ENCODE peak calls at places on chromosomes 11 and 22, in eight cellular contexts. One of them, this sample, is unnamed.

GRCh38 chr11:1758611-1759150 is 5.0 kb downstream of the CTSD start:
- DNase-seq in HS-27A: no peak
- DNase-seq in naive thymus-derived CD4-positive, alpha-beta T cell: no peak
- DNase-seq in GM12878: no peak
- DNase-seq in activated naive CD4-positive, alpha-beta T cell treated with Interleukin-2 at 50 U/mL for 16 hours: no peak
- DNase-seq in GM20000: no peak
- DNase-seq in SK-MEL-5: no peak
- DNase-seq in lower leg skin: no peak
- DNase-seq in this sample: no peak

GRCh38 chr11:121810291-121810690 is 305.7 kb downstream of the BLID start:
- DNase-seq in GM20000: no peak
- DNase-seq in HS-27A: no peak
- DNase-seq in GM12878: no peak
- DNase-seq in SK-MEL-5: no peak
- DNase-seq in lower leg skin: no peak
- DNase-seq in activated naive CD4-positive, alpha-beta T cell treated with Interleukin-2 at 50 U/mL for 16 hours: no peak
- DNase-seq in naive thymus-derived CD4-positive, alpha-beta T cell: no peak
- DNase-seq in this sample: no peak

GRCh38 chr22:48581821-48582469 is 1245.7 kb downstream of the BRD1 start:
- DNase-seq in HS-27A: no peak
- DNase-seq in lower leg skin: no peak
- DNase-seq in GM12878: no peak
- DNase-seq in activated naive CD4-positive, alpha-beta T cell treated with Interleukin-2 at 50 U/mL for 16 hours: no peak
- DNase-seq in GM20000: no peak
- DNase-seq in SK-MEL-5: no peak
- DNase-seq in naive thymus-derived CD4-positive, alpha-beta T cell: no peak
- DNase-seq in this sample: no peak

GRCh38 chr11:18754308-18754707 is 28.3 kb upstream of the IGSF22 start:
- DNase-seq in activated naive CD4-positive, alpha-beta T cell treated with Interleukin-2 at 50 U/mL for 16 hours: no peak
- DNase-seq in HS-27A: no peak
- DNase-seq in naive thymus-derived CD4-positive, alpha-beta T cell: no peak
- DNase-seq in GM20000: no peak
- DNase-seq in lower leg skin: no peak
- DNase-seq in GM12878: no peak
- DNase-seq in SK-MEL-5: no peak
- DNase-seq in this sample: no peak

GRCh38 chr11:112773256-112773655 is 188.0 kb upstream of the NCAM1 start:
- DNase-seq in SK-MEL-5: no peak
- DNase-seq in GM12878: no peak
- DNase-seq in naive thymus-derived CD4-positive, alpha-beta T cell: no peak
- DNase-seq in GM20000: no peak
- DNase-seq in HS-27A: no peak
- DNase-seq in activated naive CD4-positive, alpha-beta T cell treated with Interleukin-2 at 50 U/mL for 16 hours: no peak
- DNase-seq in lower leg skin: no peak
- DNase-seq in this sample: no peak

GRCh38 chr11:100680070-100680469 is 7.0 kb upstream of the ARHGAP42 start:
- DNase-seq in naive thymus-derived CD4-positive, alpha-beta T cell: no peak
- DNase-seq in GM12878: no peak
- DNase-seq in SK-MEL-5: no peak
- DNase-seq in GM20000: no peak
- DNase-seq in activated naive CD4-positive, alpha-beta T cell treated with Interleukin-2 at 50 U/mL for 16 hours: no peak
- DNase-seq in HS-27A: no peak
- DNase-seq in lower leg skin: no peak
- DNase-seq in this sample: no peak

GRCh38 chr11:92399702-92400101 is 175.1 kb downstream of the FAT3 start:
- DNase-seq in activated naive CD4-positive, alpha-beta T cell treated with Interleukin-2 at 50 U/mL for 16 hours: no peak
- DNase-seq in lower leg skin: no peak
- DNase-seq in naive thymus-derived CD4-positive, alpha-beta T cell: no peak
- DNase-seq in SK-MEL-5: peak; percentile 2
- DNase-seq in GM12878: no peak
- DNase-seq in GM20000: no peak
- DNase-seq in HS-27A: no peak
- DNase-seq in this sample: no peak

GRCh38 chr11:8018742-8019631 is 31.9 kb downstream of the EIF3F start:
- DNase-seq in SK-MEL-5: no peak
- DNase-seq in GM20000: peak; percentile 75
- DNase-seq in activated naive CD4-positive, alpha-beta T cell treated with Interleukin-2 at 50 U/mL for 16 hours: peak; percentile 76
- DNase-seq in lower leg skin: peak; percentile 48
- DNase-seq in HS-27A: no peak
- DNase-seq in GM12878: no peak
- DNase-seq in naive thymus-derived CD4-positive, alpha-beta T cell: peak; percentile 83
- DNase-seq in this sample: peak; percentile 77

GRCh38 chr11:117834068-117834810 is 9.7 kb upstream of the FXYD2 start:
- DNase-seq in SK-MEL-5: no peak
- DNase-seq in naive thymus-derived CD4-positive, alpha-beta T cell: no peak
- DNase-seq in GM20000: no peak
- DNase-seq in HS-27A: no peak
- DNase-seq in activated naive CD4-positive, alpha-beta T cell treated with Interleukin-2 at 50 U/mL for 16 hours: no peak
- DNase-seq in GM12878: no peak
- DNase-seq in lower leg skin: no peak
- DNase-seq in this sample: no peak

GRCh38 chr11:9385288-9385902 is 943 bp downstream of the IPO7 start:
- DNase-seq in activated naive CD4-positive, alpha-beta T cell treated with Interleukin-2 at 50 U/mL for 16 hours: no peak
- DNase-seq in lower leg skin: no peak
- DNase-seq in HS-27A: no peak
- DNase-seq in GM20000: no peak
- DNase-seq in SK-MEL-5: no peak
- DNase-seq in naive thymus-derived CD4-positive, alpha-beta T cell: no peak
- DNase-seq in GM12878: no peak
- DNase-seq in this sample: no peak

GRCh38 chr11:120929664-120930154 is 94.2 kb upstream of the TBCEL start:
- DNase-seq in lower leg skin: no peak
- DNase-seq in activated naive CD4-positive, alpha-beta T cell treated with Interleukin-2 at 50 U/mL for 16 hours: peak; percentile 13
- DNase-seq in SK-MEL-5: peak; percentile 64
- DNase-seq in naive thymus-derived CD4-positive, alpha-beta T cell: peak; percentile 5
- DNase-seq in HS-27A: no peak
- DNase-seq in GM12878: no peak
- DNase-seq in GM20000: peak; percentile 66
- DNase-seq in this sample: peak; percentile 45

GRCh38 chr11:15605094-15605493 is 490.4 kb downstream of the INSC start:
- DNase-seq in GM12878: no peak
- DNase-seq in HS-27A: no peak
- DNase-seq in GM20000: no peak
- DNase-seq in activated naive CD4-positive, alpha-beta T cell treated with Interleukin-2 at 50 U/mL for 16 hours: no peak
- DNase-seq in lower leg skin: no peak
- DNase-seq in SK-MEL-5: no peak
- DNase-seq in naive thymus-derived CD4-positive, alpha-beta T cell: no peak
- DNase-seq in this sample: no peak

GRCh38 chr22:32378703-32379272 is 21.1 kb downstream of the RFPL3 start:
- DNase-seq in lower leg skin: no peak
- DNase-seq in GM12878: no peak
- DNase-seq in activated naive CD4-positive, alpha-beta T cell treated with Interleukin-2 at 50 U/mL for 16 hours: no peak
- DNase-seq in naive thymus-derived CD4-positive, alpha-beta T cell: no peak
- DNase-seq in GM20000: no peak
- DNase-seq in HS-27A: no peak
- DNase-seq in SK-MEL-5: peak; percentile 89
- DNase-seq in this sample: peak; percentile 21

GRCh38 chr11:33674035-33674814 is 26.4 kb downstream of the C11orf91 start:
- DNase-seq in SK-MEL-5: no peak
- DNase-seq in lower leg skin: no peak
- DNase-seq in naive thymus-derived CD4-positive, alpha-beta T cell: no peak
- DNase-seq in GM12878: no peak
- DNase-seq in GM20000: no peak
- DNase-seq in HS-27A: no peak
- DNase-seq in activated naive CD4-positive, alpha-beta T cell treated with Interleukin-2 at 50 U/mL for 16 hours: no peak
- DNase-seq in this sample: no peak

GRCh38 chr11:92591551-92591950 is 366.9 kb downstream of the FAT3 start:
- DNase-seq in GM12878: no peak
- DNase-seq in naive thymus-derived CD4-positive, alpha-beta T cell: no peak
- DNase-seq in SK-MEL-5: no peak
- DNase-seq in HS-27A: no peak
- DNase-seq in activated naive CD4-positive, alpha-beta T cell treated with Interleukin-2 at 50 U/mL for 16 hours: no peak
- DNase-seq in lower leg skin: no peak
- DNase-seq in GM20000: no peak
- DNase-seq in this sample: no peak

GRCh38 chr11:76889414-76889975 is 28.8 kb downstream of the ACER3 start:
- DNase-seq in naive thymus-derived CD4-positive, alpha-beta T cell: no peak
- DNase-seq in lower leg skin: no peak
- DNase-seq in GM12878: no peak
- DNase-seq in SK-MEL-5: peak; percentile 31
- DNase-seq in HS-27A: no peak
- DNase-seq in GM20000: no peak
- DNase-seq in activated naive CD4-positive, alpha-beta T cell treated with Interleukin-2 at 50 U/mL for 16 hours: no peak
- DNase-seq in this sample: no peak

GRCh38 chr22:44025171-44026065 is 1.3 kb downstream of the PARVB start:
- DNase-seq in GM12878: peak; percentile 96
- DNase-seq in GM20000: peak; percentile 93
- DNase-seq in SK-MEL-5: peak; percentile 57
- DNase-seq in lower leg skin: peak; percentile 38
- DNase-seq in HS-27A: no peak
- DNase-seq in naive thymus-derived CD4-positive, alpha-beta T cell: no peak
- DNase-seq in activated naive CD4-positive, alpha-beta T cell treated with Interleukin-2 at 50 U/mL for 16 hours: no peak
- DNase-seq in this sample: no peak